ENCODE peak calls at places on chromosomes 7 and 10, in six cellular contexts. One of them, this sample, is unnamed.

GRCh38 chr10:125164421-125164820 is 4.1 kb upstream of the CTBP2 start:
- DNase-seq in fibroblast of mammary gland: no peak
- DNase-seq in NCI-H2107: no peak
- DNase-seq in DND-41: no peak
- DNase-seq in Kasumi-1: no peak
- DNase-seq in stimulated activated CD4-positive, alpha-beta T cell treated with anti-CD3 and anti-CD28 coated beads, Interleukin-1b, Interleukin-23, amount 100 ng/mL, for 1 hour: no peak
- DNase-seq in this sample: no peak

GRCh38 chr10:20175738-20176137 is 359.5 kb downstream of the PLXDC2 start:
- DNase-seq in fibroblast of mammary gland: no peak
- DNase-seq in NCI-H2107: no peak
- DNase-seq in DND-41: no peak
- DNase-seq in Kasumi-1: no peak
- DNase-seq in stimulated activated CD4-positive, alpha-beta T cell treated with anti-CD3 and anti-CD28 coated beads, Interleukin-1b, Interleukin-23, amount 100 ng/mL, for 1 hour: no peak
- DNase-seq in this sample: no peak

GRCh38 chr7:147535619-147536200 is 1054.9 kb upstream of the C7orf33 start:
- DNase-seq in fibroblast of mammary gland: peak
- DNase-seq in NCI-H2107: no peak
- DNase-seq in DND-41: no peak
- DNase-seq in Kasumi-1: no peak
- DNase-seq in stimulated activated CD4-positive, alpha-beta T cell treated with anti-CD3 and anti-CD28 coated beads, Interleukin-1b, Interleukin-23, amount 100 ng/mL, for 1 hour: no peak
- DNase-seq in this sample: peak

GRCh38 chr7:122572706-122573105 is 126.2 kb downstream of the RNF133 start:
- DNase-seq in fibroblast of mammary gland: no peak
- DNase-seq in NCI-H2107: no peak
- DNase-seq in DND-41: no peak
- DNase-seq in Kasumi-1: no peak
- DNase-seq in stimulated activated CD4-positive, alpha-beta T cell treated with anti-CD3 and anti-CD28 coated beads, Interleukin-1b, Interleukin-23, amount 100 ng/mL, for 1 hour: no peak
- DNase-seq in this sample: no peak

GRCh38 chr10:129491123-129491734 is 24.2 kb downstream of the MGMT start:
- DNase-seq in fibroblast of mammary gland: peak
- DNase-seq in NCI-H2107: no peak
- DNase-seq in DND-41: no peak
- DNase-seq in Kasumi-1: peak
- DNase-seq in stimulated activated CD4-positive, alpha-beta T cell treated with anti-CD3 and anti-CD28 coated beads, Interleukin-1b, Interleukin-23, amount 100 ng/mL, for 1 hour: no peak
- DNase-seq in this sample: peak

GRCh38 chr7:134726581-134726980 is 52.9 kb upstream of the CALD1 start:
- DNase-seq in fibroblast of mammary gland: peak
- DNase-seq in NCI-H2107: no peak
- DNase-seq in DND-41: no peak
- DNase-seq in Kasumi-1: no peak
- DNase-seq in stimulated activated CD4-positive, alpha-beta T cell treated with anti-CD3 and anti-CD28 coated beads, Interleukin-1b, Interleukin-23, amount 100 ng/mL, for 1 hour: no peak
- DNase-seq in this sample: peak

GRCh38 chr10:24814568-24815313 is 91.1 kb upstream of the ARHGAP21 start:
- DNase-seq in fibroblast of mammary gland: peak
- DNase-seq in NCI-H2107: no peak
- DNase-seq in DND-41: no peak
- DNase-seq in Kasumi-1: no peak
- DNase-seq in stimulated activated CD4-positive, alpha-beta T cell treated with anti-CD3 and anti-CD28 coated beads, Interleukin-1b, Interleukin-23, amount 100 ng/mL, for 1 hour: no peak
- DNase-seq in this sample: peak

GRCh38 chr7:45183711-45184210 is 26.2 kb downstream of the RAMP3 start:
- DNase-seq in fibroblast of mammary gland: no peak
- DNase-seq in NCI-H2107: no peak
- DNase-seq in DND-41: no peak
- DNase-seq in Kasumi-1: no peak
- DNase-seq in stimulated activated CD4-positive, alpha-beta T cell treated with anti-CD3 and anti-CD28 coated beads, Interleukin-1b, Interleukin-23, amount 100 ng/mL, for 1 hour: no peak
- DNase-seq in this sample: no peak

GRCh38 chr10:48931188-48931587 is 8.5 kb downstream of the LRRC18 start:
- DNase-seq in fibroblast of mammary gland: no peak
- DNase-seq in NCI-H2107: no peak
- DNase-seq in DND-41: peak
- DNase-seq in Kasumi-1: peak
- DNase-seq in stimulated activated CD4-positive, alpha-beta T cell treated with anti-CD3 and anti-CD28 coated beads, Interleukin-1b, Interleukin-23, amount 100 ng/mL, for 1 hour: no peak
- DNase-seq in this sample: no peak

GRCh38 chr7:44311561-44312495 is 13.6 kb downstream of the CAMK2B start:
- DNase-seq in fibroblast of mammary gland: no peak
- DNase-seq in NCI-H2107: no peak
- DNase-seq in DND-41: no peak
- DNase-seq in Kasumi-1: no peak
- DNase-seq in stimulated activated CD4-positive, alpha-beta T cell treated with anti-CD3 and anti-CD28 coated beads, Interleukin-1b, Interleukin-23, amount 100 ng/mL, for 1 hour: no peak
- DNase-seq in this sample: no peak

GRCh38 chr7:44466300-44467216 is 23.9 kb downstream of the NUDCD3 start:
- DNase-seq in fibroblast of mammary gland: peak
- DNase-seq in NCI-H2107: no peak
- DNase-seq in DND-41: no peak
- DNase-seq in Kasumi-1: no peak
- DNase-seq in stimulated activated CD4-positive, alpha-beta T cell treated with anti-CD3 and anti-CD28 coated beads, Interleukin-1b, Interleukin-23, amount 100 ng/mL, for 1 hour: no peak
- DNase-seq in this sample: peak

GRCh38 chr7:2810682-2811471 is 33.2 kb downstream of the GNA12 start:
- DNase-seq in fibroblast of mammary gland: no peak
- DNase-seq in NCI-H2107: no peak
- DNase-seq in DND-41: no peak
- DNase-seq in Kasumi-1: no peak
- DNase-seq in stimulated activated CD4-positive, alpha-beta T cell treated with anti-CD3 and anti-CD28 coated beads, Interleukin-1b, Interleukin-23, amount 100 ng/mL, for 1 hour: no peak
- DNase-seq in this sample: no peak

GRCh38 chr10:57119690-57120089 is 758.6 kb upstream of the ZWINT start:
- DNase-seq in fibroblast of mammary gland: no peak
- DNase-seq in NCI-H2107: no peak
- DNase-seq in DND-41: no peak
- DNase-seq in Kasumi-1: no peak
- DNase-seq in stimulated activated CD4-positive, alpha-beta T cell treated with anti-CD3 and anti-CD28 coated beads, Interleukin-1b, Interleukin-23, amount 100 ng/mL, for 1 hour: no peak
- DNase-seq in this sample: no peak

GRCh38 chr7:101066858-101067227 is 18.4 kb upstream of the TRIM56 start:
- DNase-seq in fibroblast of mammary gland: no peak
- DNase-seq in NCI-H2107: no peak
- DNase-seq in DND-41: no peak
- DNase-seq in Kasumi-1: no peak
- DNase-seq in stimulated activated CD4-positive, alpha-beta T cell treated with anti-CD3 and anti-CD28 coated beads, Interleukin-1b, Interleukin-23, amount 100 ng/mL, for 1 hour: no peak
- DNase-seq in this sample: no peak

GRCh38 chr10:43225787-43226153 is 41.1 kb downstream of the RASGEF1A start:
- DNase-seq in fibroblast of mammary gland: no peak
- DNase-seq in NCI-H2107: no peak
- DNase-seq in DND-41: no peak
- DNase-seq in Kasumi-1: no peak
- DNase-seq in stimulated activated CD4-positive, alpha-beta T cell treated with anti-CD3 and anti-CD28 coated beads, Interleukin-1b, Interleukin-23, amount 100 ng/mL, for 1 hour: no peak
- DNase-seq in this sample: no peak

GRCh38 chr7:111320133-111320532 is 229.2 kb downstream of the LRRN3 start:
- DNase-seq in fibroblast of mammary gland: no peak
- DNase-seq in NCI-H2107: no peak
- DNase-seq in DND-41: no peak
- DNase-seq in Kasumi-1: no peak
- DNase-seq in stimulated activated CD4-positive, alpha-beta T cell treated with anti-CD3 and anti-CD28 coated beads, Interleukin-1b, Interleukin-23, amount 100 ng/mL, for 1 hour: no peak
- DNase-seq in this sample: no peak

GRCh38 chr7:147170341-147171012 is 1053.9 kb downstream of the CNTNAP2 start:
- DNase-seq in fibroblast of mammary gland: no peak
- DNase-seq in NCI-H2107: no peak
- DNase-seq in DND-41: no peak
- DNase-seq in Kasumi-1: no peak
- DNase-seq in stimulated activated CD4-positive, alpha-beta T cell treated with anti-CD3 and anti-CD28 coated beads, Interleukin-1b, Interleukin-23, amount 100 ng/mL, for 1 hour: no peak
- DNase-seq in this sample: no peak

GRCh38 chr10:90028312-90028711 is 326.9 kb downstream of the KIF20B start:
- DNase-seq in fibroblast of mammary gland: no peak
- DNase-seq in NCI-H2107: no peak
- DNase-seq in DND-41: no peak
- DNase-seq in Kasumi-1: no peak
- DNase-seq in stimulated activated CD4-positive, alpha-beta T cell treated with anti-CD3 and anti-CD28 coated beads, Interleukin-1b, Interleukin-23, amount 100 ng/mL, for 1 hour: no peak
- DNase-seq in this sample: no peak

GRCh38 chr10:32077896-32078295 is 21.7 kb upstream of the KIF5B start:
- DNase-seq in fibroblast of mammary gland: peak
- DNase-seq in NCI-H2107: no peak
- DNase-seq in DND-41: no peak
- DNase-seq in Kasumi-1: no peak
- DNase-seq in stimulated activated CD4-positive, alpha-beta T cell treated with anti-CD3 and anti-CD28 coated beads, Interleukin-1b, Interleukin-23, amount 100 ng/mL, for 1 hour: no peak
- DNase-seq in this sample: peak

GRCh38 chr7:98202367-98203195 is 8.7 kb upstream of the BHLHA15 start:
- DNase-seq in fibroblast of mammary gland: no peak
- DNase-seq in NCI-H2107: no peak
- DNase-seq in DND-41: peak
- DNase-seq in Kasumi-1: peak
- DNase-seq in stimulated activated CD4-positive, alpha-beta T cell treated with anti-CD3 and anti-CD28 coated beads, Interleukin-1b, Interleukin-23, amount 100 ng/mL, for 1 hour: peak
- DNase-seq in this sample: no peak

GRCh38 chr7:29370531-29371314 is 176.1 kb downstream of the CHN2 start:
- DNase-seq in fibroblast of mammary gland: peak
- DNase-seq in NCI-H2107: no peak
- DNase-seq in DND-41: no peak
- DNase-seq in Kasumi-1: no peak
- DNase-seq in stimulated activated CD4-positive, alpha-beta T cell treated with anti-CD3 and anti-CD28 coated beads, Interleukin-1b, Interleukin-23, amount 100 ng/mL, for 1 hour: no peak
- DNase-seq in this sample: no peak

GRCh38 chr10:31318382-31318853 is 598 bp upstream of the ZEB1 start:
- DNase-seq in fibroblast of mammary gland: peak
- DNase-seq in NCI-H2107: no peak
- DNase-seq in DND-41: peak
- DNase-seq in Kasumi-1: peak
- DNase-seq in stimulated activated CD4-positive, alpha-beta T cell treated with anti-CD3 and anti-CD28 coated beads, Interleukin-1b, Interleukin-23, amount 100 ng/mL, for 1 hour: peak
- DNase-seq in this sample: peak

GRCh38 chr7:43362652-43363428 is 220.1 kb upstream of the STK17A start:
- DNase-seq in fibroblast of mammary gland: peak
- DNase-seq in NCI-H2107: no peak
- DNase-seq in DND-41: peak
- DNase-seq in Kasumi-1: no peak
- DNase-seq in stimulated activated CD4-positive, alpha-beta T cell treated with anti-CD3 and anti-CD28 coated beads, Interleukin-1b, Interleukin-23, amount 100 ng/mL, for 1 hour: no peak
- DNase-seq in this sample: peak

GRCh38 chr10:69961168-69961863 is 91.3 kb upstream of the MACROH2A2 start:
- DNase-seq in fibroblast of mammary gland: no peak
- DNase-seq in NCI-H2107: no peak
- DNase-seq in DND-41: no peak
- DNase-seq in Kasumi-1: peak
- DNase-seq in stimulated activated CD4-positive, alpha-beta T cell treated with anti-CD3 and anti-CD28 coated beads, Interleukin-1b, Interleukin-23, amount 100 ng/mL, for 1 hour: no peak
- DNase-seq in this sample: no peak

GRCh38 chr7:154451480-154452457 is 399.6 kb downstream of the DPP6 start:
- DNase-seq in fibroblast of mammary gland: no peak
- DNase-seq in NCI-H2107: no peak
- DNase-seq in DND-41: no peak
- DNase-seq in Kasumi-1: no peak
- DNase-seq in stimulated activated CD4-positive, alpha-beta T cell treated with anti-CD3 and anti-CD28 coated beads, Interleukin-1b, Interleukin-23, amount 100 ng/mL, for 1 hour: no peak
- DNase-seq in this sample: no peak

GRCh38 chr7:27921081-27921836 is 181.3 kb downstream of the TAX1BP1 start:
- DNase-seq in fibroblast of mammary gland: peak
- DNase-seq in NCI-H2107: peak
- DNase-seq in DND-41: peak
- DNase-seq in Kasumi-1: peak
- DNase-seq in stimulated activated CD4-positive, alpha-beta T cell treated with anti-CD3 and anti-CD28 coated beads, Interleukin-1b, Interleukin-23, amount 100 ng/mL, for 1 hour: no peak
- DNase-seq in this sample: peak

GRCh38 chr7:20865684-20866083 is 79.0 kb upstream of the SP8 start:
- DNase-seq in fibroblast of mammary gland: no peak
- DNase-seq in NCI-H2107: no peak
- DNase-seq in DND-41: no peak
- DNase-seq in Kasumi-1: no peak
- DNase-seq in stimulated activated CD4-positive, alpha-beta T cell treated with anti-CD3 and anti-CD28 coated beads, Interleukin-1b, Interleukin-23, amount 100 ng/mL, for 1 hour: no peak
- DNase-seq in this sample: no peak

GRCh38 chr7:4631664-4632171 is 50.4 kb upstream of the FOXK1 start:
- DNase-seq in fibroblast of mammary gland: peak
- DNase-seq in NCI-H2107: peak
- DNase-seq in DND-41: no peak
- DNase-seq in Kasumi-1: no peak
- DNase-seq in stimulated activated CD4-positive, alpha-beta T cell treated with anti-CD3 and anti-CD28 coated beads, Interleukin-1b, Interleukin-23, amount 100 ng/mL, for 1 hour: no peak
- DNase-seq in this sample: peak

GRCh38 chr7:126657599-126658358 is 595.0 kb downstream of the GRM8 start:
- DNase-seq in fibroblast of mammary gland: no peak
- DNase-seq in NCI-H2107: no peak
- DNase-seq in DND-41: no peak
- DNase-seq in Kasumi-1: no peak
- DNase-seq in stimulated activated CD4-positive, alpha-beta T cell treated with anti-CD3 and anti-CD28 coated beads, Interleukin-1b, Interleukin-23, amount 100 ng/mL, for 1 hour: no peak
- DNase-seq in this sample: no peak

GRCh38 chr10:126571203-126571602 is 99.3 kb downstream of the C10orf90 start:
- DNase-seq in fibroblast of mammary gland: no peak
- DNase-seq in NCI-H2107: no peak
- DNase-seq in DND-41: no peak
- DNase-seq in Kasumi-1: no peak
- DNase-seq in stimulated activated CD4-positive, alpha-beta T cell treated with anti-CD3 and anti-CD28 coated beads, Interleukin-1b, Interleukin-23, amount 100 ng/mL, for 1 hour: no peak
- DNase-seq in this sample: no peak

GRCh38 chr10:74947781-74948401 is 121.5 kb downstream of the KAT6B start:
- DNase-seq in fibroblast of mammary gland: no peak
- DNase-seq in NCI-H2107: no peak
- DNase-seq in DND-41: no peak
- DNase-seq in Kasumi-1: no peak
- DNase-seq in stimulated activated CD4-positive, alpha-beta T cell treated with anti-CD3 and anti-CD28 coated beads, Interleukin-1b, Interleukin-23, amount 100 ng/mL, for 1 hour: no peak
- DNase-seq in this sample: no peak

GRCh38 chr7:65436163-65436562 is 62.5 kb downstream of the ZNF92 start:
- DNase-seq in fibroblast of mammary gland: no peak
- DNase-seq in NCI-H2107: no peak
- DNase-seq in DND-41: no peak
- DNase-seq in Kasumi-1: no peak
- DNase-seq in stimulated activated CD4-positive, alpha-beta T cell treated with anti-CD3 and anti-CD28 coated beads, Interleukin-1b, Interleukin-23, amount 100 ng/mL, for 1 hour: no peak
- DNase-seq in this sample: no peak

GRCh38 chr10:96118604-96119450 is 11.3 kb upstream of the ZNF518A start:
- DNase-seq in fibroblast of mammary gland: no peak
- DNase-seq in NCI-H2107: no peak
- DNase-seq in DND-41: no peak
- DNase-seq in Kasumi-1: no peak
- DNase-seq in stimulated activated CD4-positive, alpha-beta T cell treated with anti-CD3 and anti-CD28 coated beads, Interleukin-1b, Interleukin-23, amount 100 ng/mL, for 1 hour: no peak
- DNase-seq in this sample: no peak